ENCODE peak calls at places on chromosomes 3 and 15, in six cellular contexts. L is naive thymus-derived CD4-positive, alpha-beta T cell; T is lower lobe of right lung; V is uterus; Q is substantia nigra; D is astrocyte. E is an unnamed sample.

GRCh38 chr15:36779744-36780408 is 200.4 kb downstream of the CDIN1 start:
- DNase-seq in L (no peak), T (no peak), V (no peak), Q (no peak), D (no peak), E (no peak)

GRCh38 chr3:40336511-40337135 is 27.1 kb downstream of the EIF1B start:
- DNase-seq in L (no peak), T (no peak), V (no peak), Q (no peak), D (no peak), E (no peak)

GRCh38 chr3:178699810-178700209 is 163.6 kb downstream of the KCNMB2 start:
- DNase-seq in L (no peak), T (no peak), V (no peak), Q (no peak), D (peak; percentile 0), E (no peak)

GRCh38 chr15:77619883-77620282 is 12.8 kb downstream of the LINGO1 start:
- DNase-seq in L (no peak), T (no peak), V (no peak), Q (no peak), D (no peak), E (no peak)

GRCh38 chr3:52150357-52150756 is 3.9 kb downstream of the POC1A start:
- DNase-seq in L (no peak), T (no peak), V (no peak), Q (no peak), D (no peak), E (no peak)

GRCh38 chr15:31298707-31299172 is 27.9 kb upstream of the KLF13 start:
- DNase-seq in L (no peak), T (no peak), V (no peak), Q (no peak), D (no peak), E (no peak)

GRCh38 chr3:120496278-120496975 is 45.6 kb upstream of the FSTL1 start:
- DNase-seq in L (no peak), T (no peak), V (no peak), Q (no peak), D (peak; percentile 78), E (no peak)

GRCh38 chr15:59104912-59105732 is at the start of gene CCNB2:
- DNase-seq in L (peak; percentile 89), T (peak; percentile 88), V (peak; percentile 77), Q (peak; percentile 82), D (peak; percentile 86), E (peak; percentile 35)

GRCh38 chr15:37134699-37135131 is 34.4 kb upstream of the MEIS2 start:
- DNase-seq in L (no peak), T (no peak), V (peak; percentile 31), Q (no peak), D (no peak), E (no peak)

GRCh38 chr15:91860498-91860897 is 7.0 kb downstream of the SLCO3A1 start:
- DNase-seq in L (no peak), T (no peak), V (no peak), Q (no peak), D (no peak), E (no peak)

GRCh38 chr3:161474691-161475090 is 21.9 kb upstream of the OTOL1 start:
- DNase-seq in L (no peak), T (no peak), V (no peak), Q (no peak), D (no peak), E (no peak)

GRCh38 chr3:137765310-137766033 is 1.4 kb downstream of the SOX14 start:
- DNase-seq in L (no peak), T (no peak), V (no peak), Q (no peak), D (no peak), E (no peak)

GRCh38 chr15:52491460-52491859 is 37.2 kb downstream of the MYO5A start:
- DNase-seq in L (no peak), T (no peak), V (no peak), Q (no peak), D (no peak), E (no peak)

GRCh38 chr15:83046558-83047127 is 20.4 kb downstream of the BTBD1 start:
- DNase-seq in L (no peak), T (no peak), V (no peak), Q (no peak), D (peak; percentile 70), E (no peak)

GRCh38 chr3:120495809-120496208 is 45.0 kb upstream of the FSTL1 start:
- DNase-seq in L (no peak), T (no peak), V (no peak), Q (no peak), D (no peak), E (no peak)

GRCh38 chr3:30539214-30539613 is 67.2 kb upstream of the TGFBR2 start:
- DNase-seq in L (no peak), T (no peak), V (no peak), Q (no peak), D (peak; percentile 10), E (no peak)

GRCh38 chr3:45907769-45908705 is 21.7 kb downstream of the CCR9 start:
- DNase-seq in L (no peak), T (no peak), V (no peak), Q (no peak), D (peak; percentile 50), E (no peak)

GRCh38 chr3:160003520-160004128 is 15.0 kb downstream of the IL12A start:
- DNase-seq in L (no peak), T (peak; percentile 70), V (no peak), Q (peak; percentile 78), D (peak; percentile 13), E (no peak)

GRCh38 chr3:150747909-150748568 is 14.9 kb downstream of the SIAH2 start:
- DNase-seq in L (no peak), T (no peak), V (no peak), Q (no peak), D (no peak), E (no peak)

GRCh38 chr3:178966299-178967183 is 105.1 kb downstream of the ZMAT3 start:
- DNase-seq in L (no peak), T (no peak), V (no peak), Q (no peak), D (peak; percentile 20), E (no peak)

GRCh38 chr3:70849911-70850699 is 537.7 kb upstream of the MDFIC2 start:
- DNase-seq in L (no peak), T (no peak), V (peak; percentile 44), Q (no peak), D (peak; percentile 87), E (no peak)

GRCh38 chr15:96320703-96321421 is 9.6 kb upstream of the NR2F2 start:
- DNase-seq in L (no peak), T (no peak), V (no peak), Q (no peak), D (peak; percentile 13), E (no peak)

GRCh38 chr3:27678234-27678633 is 43.9 kb downstream of the EOMES start:
- DNase-seq in L (no peak), T (no peak), V (no peak), Q (no peak), D (no peak), E (no peak)

GRCh38 chr3:192727032-192727847 is at the start of gene FGF12:
- DNase-seq in L (no peak), T (peak; percentile 61), V (peak; percentile 16), Q (peak; percentile 78), D (peak; percentile 13), E (peak; percentile 2)
- H3K27ac ChIP-seq in L (no peak within 1 kb of the TSS), T (no peak within 1 kb of the TSS), V (no peak within 1 kb of the TSS), Q (peak within 1 kb of the TSS; percentile 19), D (no peak within 1 kb of the TSS), E (no peak within 1 kb of the TSS)

GRCh38 chr3:101825904-101826445 is 23.3 kb upstream of the NFKBIZ start:
- DNase-seq in L (no peak), T (no peak), V (no peak), Q (no peak), D (no peak), E (no peak)
- H3K27ac ChIP-seq in L (peak overlapping the region; percentile 88), T (peak overlapping the region; percentile 90), V (peak overlapping the region; percentile 93), Q (no peak overlapping the region), D (no peak overlapping the region), E (peak overlapping the region; percentile 90)

GRCh38 chr15:85557385-85557784 is 177.0 kb downstream of the AKAP13 start:
- DNase-seq in L (no peak), T (no peak), V (no peak), Q (no peak), D (no peak), E (no peak)

GRCh38 chr15:85555875-85556617 is 175.6 kb downstream of the AKAP13 start:
- DNase-seq in L (no peak), T (no peak), V (no peak), Q (no peak), D (no peak), E (no peak)

GRCh38 chr15:85554852-85555521 is 174.6 kb downstream of the AKAP13 start:
- DNase-seq in L (no peak), T (no peak), V (no peak), Q (no peak), D (no peak), E (no peak)

GRCh38 chr15:85558747-85559327 is 178.4 kb downstream of the AKAP13 start:
- DNase-seq in L (no peak), T (no peak), V (no peak), Q (no peak), D (no peak), E (no peak)

GRCh38 chr15:85556618-85556895 is 176.2 kb downstream of the AKAP13 start:
- DNase-seq in L (no peak), T (peak; percentile 40), V (no peak), Q (no peak), D (no peak), E (no peak)
- H3K27ac ChIP-seq in L (no peak overlapping the region), T (peak overlapping the region; percentile 64), V (no peak overlapping the region), Q (no peak overlapping the region), D (no peak overlapping the region), E (no peak overlapping the region)

GRCh38 chr3:61531528-61531927 is 29.8 kb upstream of the PTPRG start:
- DNase-seq in L (no peak), T (no peak), V (no peak), Q (no peak), D (no peak), E (no peak)
- H3K27ac ChIP-seq in L (no peak overlapping the region), T (no peak overlapping the region), V (no peak overlapping the region), Q (no peak overlapping the region), D (no peak overlapping the region), E (no peak overlapping the region)

DNA sequence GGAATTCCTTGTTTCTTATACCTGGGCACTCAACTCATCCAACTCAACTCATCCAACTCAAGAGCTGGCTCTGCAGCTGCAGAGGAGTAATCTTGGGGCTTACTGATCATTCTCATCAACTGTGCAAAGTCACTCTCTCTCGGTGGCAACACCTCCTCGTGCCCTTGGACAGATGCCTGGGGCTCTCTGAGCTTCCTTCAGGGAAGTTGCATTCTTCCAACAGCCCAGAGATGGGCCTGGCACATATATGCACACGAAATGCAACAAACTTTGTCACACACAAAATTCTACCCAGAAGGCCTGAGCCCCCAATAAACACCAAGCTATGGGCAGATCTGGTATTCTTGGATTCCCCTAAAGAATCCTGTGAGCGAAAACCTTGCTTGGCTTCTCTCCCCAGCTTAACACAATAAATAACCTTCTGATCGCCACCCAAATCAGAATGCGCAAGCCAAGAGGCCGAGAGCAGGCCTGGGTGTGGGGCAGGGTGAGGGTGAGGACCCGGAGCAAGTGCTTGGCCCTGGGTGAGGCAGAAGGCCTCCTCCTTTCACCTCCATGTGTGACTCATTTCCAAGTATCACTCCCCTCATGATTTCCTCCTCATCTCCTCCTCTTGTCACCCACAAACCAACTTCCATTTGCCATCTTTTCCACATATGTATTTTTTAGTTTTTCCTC is 15.4 kb downstream of the TGM5 start:
- DNase-seq in L (no peak), T (no peak), V (no peak), Q (no peak), D (no peak), E (no peak)
- H3K27ac ChIP-seq in L (no peak overlapping the region), T (no peak overlapping the region), V (no peak overlapping the region), Q (no peak overlapping the region), D (no peak overlapping the region), E (no peak overlapping the region)

GRCh38 chr3:122890077-122890484 is 95.2 kb downstream of the SLC49A4 start:
- DNase-seq in L (no peak), T (no peak), V (peak; percentile 28), Q (peak; percentile 46), D (peak; percentile 58), E (peak; percentile 17)
- H3K27ac ChIP-seq in L (no peak overlapping the region), T (no peak overlapping the region), V (no peak overlapping the region), Q (no peak overlapping the region), D (no peak overlapping the region), E (no peak overlapping the region)

E was measured in thoracic aorta.